ENCODE peak calls at places on chromosomes 3 and 15, in six cellular contexts. B, L, P, N, V and S are unnamed samples.
A peak's percentile ranks its signal among the peaks of the same experiment; 100 is the strongest.

GRCh38 chr15:96356494-96357455 is 26.3 kb downstream of the NR2F2 start:
- DNase-seq in B (peak; percentile 45), L (peak; percentile 24), P (peak; percentile 67), N (peak; percentile 48), V (peak; percentile 86), S (peak; percentile 47)

GRCh38 chr15:72827216-72827615 is 43.7 kb upstream of the ADPGK start:
- DNase-seq in B (no peak), L (no peak), P (no peak), N (no peak), V (peak; percentile 6), S (no peak)

GRCh38 chr3:131705558-131706051 is 202.8 kb upstream of the MRPL3 start:
- DNase-seq in B (no peak), L (peak; percentile 59), P (peak; percentile 39), N (no peak), V (no peak), S (no peak)

GRCh38 chr3:49248828-49249227 is 28.2 kb downstream of the C3orf62 start:
- DNase-seq in B (no peak), L (no peak), P (peak; percentile 76), N (no peak), V (no peak), S (peak; percentile 5)

GRCh38 chr15:99433757-99434211 is 132.0 kb upstream of the MEF2A start:
- DNase-seq in B (no peak), L (no peak), P (no peak), N (no peak), V (no peak), S (no peak)

GRCh38 chr3:29168686-29169085 is 112.2 kb upstream of the RBMS3 start:
- DNase-seq in B (no peak), L (no peak), P (no peak), N (no peak), V (no peak), S (no peak)

GRCh38 chr15:34341922-34342736 is 807 bp downstream of the NOP10 start:
- DNase-seq in B (no peak), L (no peak), P (no peak), N (no peak), V (no peak), S (no peak)

GRCh38 chr15:40151499-40151898 is 9.4 kb upstream of the BUB1B start:
- DNase-seq in B (no peak), L (no peak), P (no peak), N (no peak), V (no peak), S (no peak)

GRCh38 chr3:58236527-58237237 is 910 bp upstream of the ABHD6 start:
- DNase-seq in B (no peak), L (no peak), P (no peak), N (no peak), V (no peak), S (no peak)

GRCh38 chr3:170555329-170555728 is 30.5 kb downstream of the SLC7A14 start:
- DNase-seq in B (no peak), L (no peak), P (peak; percentile 35), N (no peak), V (no peak), S (no peak)

GRCh38 chr3:169342652-169343051 is 320.9 kb downstream of the MECOM start:
- DNase-seq in B (no peak), L (no peak), P (no peak), N (no peak), V (no peak), S (no peak)

GRCh38 chr15:31272558-31273257 is 53.9 kb upstream of the KLF13 start:
- DNase-seq in B (no peak), L (no peak), P (no peak), N (no peak), V (no peak), S (no peak)

GRCh38 chr3:113105980-113106379 is 105.4 kb upstream of the BOC start:
- DNase-seq in B (no peak), L (no peak), P (no peak), N (no peak), V (no peak), S (no peak)

GRCh38 chr3:51998774-51999173 is 3.1 kb upstream of the RPL29 start:
- DNase-seq in B (no peak), L (no peak), P (no peak), N (no peak), V (no peak), S (no peak)

GRCh38 chr3:160314949-160315348 is 84.1 kb downstream of the IFT80 start:
- DNase-seq in B (no peak), L (no peak), P (no peak), N (no peak), V (no peak), S (no peak)

GRCh38 chr15:29682781-29683180 is 139.5 kb downstream of the TJP1 start:
- DNase-seq in B (no peak), L (no peak), P (no peak), N (no peak), V (no peak), S (no peak)

GRCh38 chr15:48940508-48940907 is 23.2 kb downstream of the SHC4 start:
- DNase-seq in B (no peak), L (no peak), P (no peak), N (peak; percentile 99), V (peak; percentile 98), S (no peak)

GRCh38 chr3:187946031-187946691 is 200.9 kb upstream of the BCL6 start:
- DNase-seq in B (no peak), L (no peak), P (peak; percentile 57), N (peak; percentile 73), V (peak; percentile 63), S (no peak)

GRCh38 chr15:63185206-63185605 is 4.2 kb upstream of the RAB8B start:
- DNase-seq in B (no peak), L (no peak), P (no peak), N (no peak), V (no peak), S (no peak)

GRCh38 chr15:69926721-69927120 is 171.0 kb downstream of the TLE3 start:
- DNase-seq in B (no peak), L (no peak), P (no peak), N (no peak), V (no peak), S (no peak)

GRCh38 chr15:101152914-101153313 is 98.9 kb downstream of the CHSY1 start:
- DNase-seq in B (no peak), L (no peak), P (no peak), N (no peak), V (no peak), S (no peak)

GRCh38 chr3:149590691-149591441 is 67.0 kb downstream of the WWTR1 start:
- DNase-seq in B (no peak), L (no peak), P (no peak), N (no peak), V (no peak), S (no peak)